ENCODE peak calls at places on chromosomes 4 and X, in four cellular contexts. I is RWPE1, C is mammary epithelial cell, H is psoas muscle. W is an unnamed sample.

GRCh38 chr4:3706111-3706511 is 60.1 kb upstream of the ADRA2C start:
- DNase-seq in I (no peak), C (no peak), H (no peak), W (no peak)

GRCh38 chr4:20394471-20394870 is 142.8 kb downstream of the SLIT2 start:
- DNase-seq in I (no peak), C (no peak), H (no peak), W (no peak)

GRCh38 chr4:141609243-141609642 is 27.1 kb upstream of the IL15 start:
- DNase-seq in I (no peak), C (peak), H (no peak), W (peak)

GRCh38 chr4:7804759-7805385 is 134.8 kb downstream of the AFAP1 start:
- DNase-seq in I (no peak), C (no peak), H (no peak), W (no peak)

GRCh38 chrX:150200820-150201287 is 162.3 kb upstream of the MAMLD1 start:
- DNase-seq in I (peak), C (peak), H (peak), W (peak)

GRCh38 chr4:78951862-78952472 is 12.7 kb upstream of the PAQR3 start:
- DNase-seq in I (peak), C (peak), H (no peak), W (peak)

GRCh38 chr4:36244257-36245084 is at the start of gene ARAP2:
- DNase-seq in I (peak), C (peak), H (peak), W (peak)

GRCh38 chr4:27921236-27921635 is 1060.6 kb downstream of the STIM2 start:
- DNase-seq in I (no peak), C (peak), H (no peak), W (peak)

GRCh38 chrX:63350551-63350950 is 581 bp downstream of the SPIN4 start:
- DNase-seq in I (peak), C (peak), H (no peak), W (peak)

GRCh38 chr4:97845758-97846157 is 297.5 kb downstream of the STPG2 start:
- DNase-seq in I (no peak), C (no peak), H (no peak), W (no peak)

GRCh38 chrX:120000490-120001246 is 57.1 kb upstream of the NKAP start:
- DNase-seq in I (peak), C (no peak), H (no peak), W (peak)

GRCh38 chrX:68571292-68572256 is 72.7 kb downstream of the YIPF6 start:
- DNase-seq in I (peak), C (peak), H (no peak), W (peak)

GRCh38 chrX:100645106-100645505 is 1.1 kb downstream of the SRPX2 start:
- DNase-seq in I (no peak), C (peak), H (no peak), W (peak)

GRCh38 chr4:2931765-2932560 is 31.2 kb downstream of the NOP14 start:
- DNase-seq in I (no peak), C (no peak), H (peak), W (no peak)

GRCh38 chr4:74874785-74875367 is 58.0 kb upstream of the PARM1 start:
- DNase-seq in I (peak), C (peak), H (no peak), W (peak)

GRCh38 chr4:52836653-52837052 is 25.5 kb upstream of the RASL11B start:
- DNase-seq in I (no peak), C (peak), H (no peak), W (no peak)

DNA sequence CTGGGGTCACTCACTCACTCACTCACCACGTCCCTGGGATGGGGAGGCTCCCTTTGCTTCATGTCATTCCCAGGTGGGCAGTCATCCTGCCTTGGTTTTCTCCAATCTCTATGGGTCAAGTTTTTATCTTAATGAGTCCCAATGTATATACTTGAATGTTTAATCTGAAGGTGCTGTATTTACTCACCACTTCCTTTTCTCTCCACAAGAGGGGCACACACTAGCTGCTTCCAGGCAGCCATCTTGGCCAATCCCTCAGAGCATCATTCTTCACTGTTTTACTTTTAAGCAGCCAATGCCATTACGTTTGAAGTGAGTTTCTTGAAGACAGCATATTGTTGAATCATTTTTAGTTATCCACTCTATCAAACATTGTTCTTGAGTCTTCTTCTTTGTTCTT is 153.4 kb upstream of the ARSJ start:
- DNase-seq in I (no peak), C (peak), H (no peak), W (peak)
- TF ChIP-seq CTCF in I (no peak), C (peak), H (no peak), W (peak)

DNA sequence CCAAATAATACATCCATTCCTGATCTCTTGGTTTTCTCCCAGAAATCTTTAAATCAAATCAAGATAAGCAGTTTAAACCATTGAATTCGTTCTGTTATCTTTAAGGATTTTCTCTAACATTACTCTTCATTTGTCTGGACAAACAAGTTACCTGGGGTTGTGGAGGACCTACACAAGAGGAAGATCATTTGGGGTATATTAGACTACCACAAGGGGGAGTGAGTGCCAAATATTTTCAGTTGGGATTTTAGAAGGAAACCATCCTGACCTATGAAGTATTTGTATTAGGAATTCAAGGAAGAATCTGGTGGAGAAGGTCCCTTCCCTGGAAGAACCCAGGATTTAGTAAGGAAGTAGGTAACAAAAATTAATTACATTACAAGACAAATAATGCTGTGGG is 12.0 kb upstream of the DCHS2 start:
- DNase-seq in I (peak), C (peak), H (no peak), W (peak)
- TF ChIP-seq CTCF in I (peak), C (peak), H (peak), W (peak)

GRCh38 chr4:16269742-16270522 is 43.7 kb upstream of the TAPT1 start:
- DNase-seq in I (peak), C (peak), H (peak), W (peak)

GRCh38 chr4:16267639-16268038 is 41.4 kb upstream of the TAPT1 start:
- DNase-seq in I (no peak), C (no peak), H (no peak), W (no peak)

GRCh38 chr4:16268290-16268689 is 42.0 kb upstream of the TAPT1 start:
- DNase-seq in I (no peak), C (no peak), H (no peak), W (no peak)

GRCh38 chr4:16265820-16266219 is 39.5 kb upstream of the TAPT1 start:
- DNase-seq in I (no peak), C (no peak), H (no peak), W (no peak)

GRCh38 chr4:16270654-16271328 is 44.5 kb upstream of the TAPT1 start:
- DNase-seq in I (no peak), C (no peak), H (no peak), W (no peak)
- TF ChIP-seq CTCF in I (no peak), C (peak), H (no peak), W (no peak)

GRCh38 chr4:168830777-168831512 is 179.1 kb downstream of the CBR4 start:
- DNase-seq in I (no peak), C (no peak), H (no peak), W (no peak)

GRCh38 chr4:168831919-168832745 is 177.9 kb downstream of the CBR4 start:
- DNase-seq in I (peak), C (peak), H (peak), W (peak)

GRCh38 chr4:168831585-168831918 is 178.5 kb downstream of the CBR4 start:
- DNase-seq in I (no peak), C (no peak), H (no peak), W (no peak)

GRCh38 chr4:168835880-168836454 is 174.1 kb downstream of the CBR4 start:
- DNase-seq in I (no peak), C (no peak), H (no peak), W (peak)

DNA sequence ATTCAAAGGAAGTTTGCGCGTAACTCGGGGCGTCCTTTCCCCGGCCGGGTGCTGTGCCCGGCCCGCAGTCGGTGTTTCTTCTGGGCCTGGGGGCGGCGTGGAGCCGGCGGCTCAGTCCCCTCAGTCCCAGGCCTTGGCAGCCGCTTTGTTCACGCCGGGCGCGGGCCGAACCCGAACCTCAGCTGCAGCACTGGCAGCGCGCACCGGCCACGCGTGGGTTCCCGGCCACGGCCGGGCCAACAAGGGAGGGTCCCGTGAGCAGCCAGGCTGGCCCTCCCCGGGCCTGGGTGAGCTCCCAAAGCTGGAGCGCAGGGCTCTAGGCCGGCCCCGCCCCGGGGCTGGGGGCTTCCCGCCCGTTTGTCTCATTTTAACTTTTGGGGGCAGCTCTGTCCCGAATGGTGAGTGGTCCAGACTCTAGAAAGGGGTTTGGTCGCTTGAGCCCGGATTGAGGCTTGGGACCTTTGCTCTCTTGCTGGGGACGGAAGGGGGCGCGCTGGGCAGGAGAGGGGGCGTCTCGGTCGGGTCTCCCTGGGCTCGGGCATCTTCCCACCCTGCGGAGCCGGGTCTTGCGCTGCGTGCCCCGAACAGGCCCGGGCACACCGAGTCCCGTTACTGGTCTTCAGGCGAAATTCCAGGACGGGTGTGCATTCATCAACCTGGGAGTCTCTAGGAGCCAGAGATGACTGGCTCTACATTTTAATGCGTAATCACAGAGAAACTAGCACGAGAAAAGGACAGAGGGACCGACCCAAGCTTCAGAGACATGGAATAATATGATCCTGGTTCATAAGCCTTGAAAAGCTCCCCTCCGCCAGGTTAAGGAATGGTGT is 177.1 kb downstream of the CBR4 start:
- DNase-seq in I (peak), C (peak), H (peak), W (peak)
- TF ChIP-seq CTCF in I (no peak), C (no peak), H (no peak), W (no peak)

GRCh38 chr4:126957555-126958440 is 675.0 kb upstream of the INTU start:
- DNase-seq in I (peak), C (peak), H (no peak), W (peak)
- TF ChIP-seq CTCF in I (no peak), C (peak), H (no peak), W (no peak)

DNA sequence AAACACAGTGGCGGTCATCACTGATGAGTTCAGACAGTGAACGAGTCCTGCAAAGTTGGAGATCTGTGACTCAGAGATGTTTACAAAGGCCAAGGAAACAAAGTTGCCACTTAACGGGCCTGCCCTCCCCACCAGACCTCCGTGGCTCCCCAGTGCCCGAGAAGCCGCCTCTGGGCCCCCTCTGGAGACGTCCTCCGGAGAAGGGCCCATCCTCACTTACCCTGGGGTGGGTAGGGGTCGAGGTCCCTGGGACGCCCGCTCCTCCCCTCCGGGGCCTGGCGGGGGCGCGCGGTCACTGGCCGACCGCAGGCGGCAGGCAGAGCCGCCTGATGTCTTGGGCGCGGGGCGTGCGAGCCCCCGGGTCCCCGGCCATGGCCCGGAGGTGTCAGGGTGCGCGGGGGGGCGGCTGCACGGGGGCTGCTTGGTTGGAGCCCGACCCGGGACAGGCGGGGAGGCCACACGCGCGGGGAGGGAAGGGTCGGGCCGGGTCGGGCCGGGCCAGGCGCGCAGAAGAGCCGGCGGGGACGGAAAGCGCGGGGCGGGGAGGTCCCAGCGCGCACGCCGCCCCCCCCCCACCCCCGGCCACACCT is 590 bp downstream of the DHRSX start:
- DNase-seq in I (peak), C (peak), H (peak), W (peak)
- TF ChIP-seq CTCF in I (peak), C (no peak), H (no peak), W (no peak)